ENCODE peak calls at places on chromosomes 11 and 22, in eight cellular contexts. O is activated CD4-positive, CD25-positive, alpha-beta regulatory T cell treated with anti-CD3 and anti-CD28 coated beads, Interleukin-2, amount 50 U/mL, for 72 hours; G is CD8-positive, alpha-beta T cell; W is activated CD8-positive, alpha-beta memory T cell treated with anti-CD3 and anti-CD28 coated beads for 1 hour; X is HFF-Myc; J is lung; R is NCI-H187; N is omental fat pad. H is an unnamed sample.

GRCh38 chr22:27435839-27436581 is 365.5 kb downstream of the MN1 start:
- DNase-seq in R (no peak), J (peak), O (no peak), X (peak), G (no peak), W (no peak), N (no peak), H (no peak)

GRCh38 chr11:28343304-28344233 is 235.4 kb downstream of the METTL15 start:
- DNase-seq in G (no peak), N (no peak), W (no peak), X (peak), J (no peak), O (no peak), R (no peak), H (no peak)

GRCh38 chr22:48953103-48953720 is 874.5 kb downstream of the BRD1 start:
- DNase-seq in R (no peak), O (no peak), X (no peak), J (no peak), G (no peak), N (no peak), W (no peak), H (no peak)

GRCh38 chr11:69089258-69089657 is 40.5 kb downstream of the TPCN2 start:
- DNase-seq in X (peak), N (no peak), G (no peak), W (no peak), J (no peak), R (no peak), O (no peak), H (no peak)

GRCh38 chr22:49969751-49970527 is 9.4 kb downstream of the PIM3 start:
- DNase-seq in G (no peak), J (no peak), X (no peak), O (peak), R (no peak), W (no peak), N (peak), H (no peak)

GRCh38 chr11:69167916-69168691 is 12.4 kb downstream of the SMIM38 start:
- DNase-seq in W (no peak), X (no peak), N (no peak), G (no peak), J (peak), R (no peak), O (no peak), H (no peak)

GRCh38 chr11:47541070-47541469 is 11.9 kb downstream of the CELF1 start:
- DNase-seq in J (no peak), O (no peak), W (no peak), G (no peak), R (no peak), N (no peak), X (no peak), H (no peak)

GRCh38 chr11:79244175-79244804 is 196.5 kb downstream of the TENM4 start:
- DNase-seq in J (no peak), X (peak), N (no peak), R (no peak), O (no peak), W (no peak), G (no peak), H (no peak)

GRCh38 chr22:27531782-27532530 is 269.6 kb downstream of the MN1 start:
- DNase-seq in G (no peak), X (no peak), O (no peak), N (no peak), R (no peak), W (no peak), J (no peak), H (no peak)

GRCh38 chr11:57432714-57433163 is 5.8 kb upstream of the SLC43A3 start:
- DNase-seq in R (no peak), N (no peak), O (no peak), X (no peak), J (peak), W (no peak), G (no peak), H (no peak)

GRCh38 chr11:75577198-75577597 is 15.1 kb downstream of the SERPINH1 start:
- DNase-seq in N (no peak), G (peak), O (peak), R (no peak), X (no peak), J (no peak), W (peak), H (peak)

GRCh38 chr11:94574193-94574961 is 7.2 kb downstream of the PIWIL4 start:
- DNase-seq in N (no peak), W (no peak), X (peak), R (no peak), O (no peak), G (no peak), J (no peak), H (no peak)

GRCh38 chr11:57463596-57464342 is 3.4 kb downstream of the RTN4RL2 start:
- DNase-seq in R (no peak), W (no peak), J (no peak), X (no peak), G (no peak), O (no peak), N (no peak), H (no peak)

GRCh38 chr11:68928108-68928429 is 24.4 kb downstream of the IGHMBP2 start:
- DNase-seq in W (no peak), J (no peak), R (no peak), X (no peak), N (no peak), O (no peak), G (no peak), H (no peak)